ENCODE peak calls at places on chromosomes 4 and X, in six cellular contexts. Q is lung, B is H1, J is lower lobe of right lung, M is heart left ventricle, K is prostate gland. G is an unnamed sample. For H3K27me3, the result is how much of the 10 kb centered on the place peaks cover.

GRCh38 chr4:140296335-140296753 is 77.1 kb upstream of the SCOC start:
- DNase-seq in Q (peak), B (no peak), J (no peak), M (peak), K (no peak), G (peak)

GRCh38 chr4:121706595-121707021 is 9.8 kb upstream of the ANXA5 start:
- DNase-seq in Q (no peak), B (no peak), J (no peak), M (no peak), K (no peak), G (peak)

GRCh38 chr4:119082661-119083060 is 53.0 kb upstream of the MYOZ2 start:
- DNase-seq in Q (no peak), B (no peak), J (no peak), M (no peak), K (no peak), G (no peak)

GRCh38 chr4:26020083-26020668 is 106.2 kb downstream of the SMIM20 start:
- DNase-seq in Q (no peak), B (no peak), J (no peak), M (no peak), K (no peak), G (peak)

GRCh38 chrX:118181030-118181429 is 64.4 kb upstream of the KLHL13 start:
- DNase-seq in Q (no peak), B (no peak), J (no peak), M (no peak), K (no peak), G (no peak)

GRCh38 chr4:119268466-119268865 is 53.5 kb downstream of the FABP2 start:
- DNase-seq in Q (no peak), B (no peak), J (no peak), M (no peak), K (no peak), G (no peak)

GRCh38 chr4:185534850-185535761 is at the start of gene PDLIM3:
- DNase-seq in Q (peak), B (no peak), J (peak), M (peak), K (peak), G (peak)

GRCh38 chrX:11419102-11419501 is 125.9 kb downstream of the AMELX start:
- DNase-seq in Q (no peak), B (no peak), J (no peak), M (no peak), K (no peak), G (no peak)

GRCh38 chr4:184960505-184960971 is 57.8 kb upstream of the HELT start:
- DNase-seq in Q (no peak), B (no peak), J (no peak), M (no peak), K (peak), G (no peak)

DNA sequence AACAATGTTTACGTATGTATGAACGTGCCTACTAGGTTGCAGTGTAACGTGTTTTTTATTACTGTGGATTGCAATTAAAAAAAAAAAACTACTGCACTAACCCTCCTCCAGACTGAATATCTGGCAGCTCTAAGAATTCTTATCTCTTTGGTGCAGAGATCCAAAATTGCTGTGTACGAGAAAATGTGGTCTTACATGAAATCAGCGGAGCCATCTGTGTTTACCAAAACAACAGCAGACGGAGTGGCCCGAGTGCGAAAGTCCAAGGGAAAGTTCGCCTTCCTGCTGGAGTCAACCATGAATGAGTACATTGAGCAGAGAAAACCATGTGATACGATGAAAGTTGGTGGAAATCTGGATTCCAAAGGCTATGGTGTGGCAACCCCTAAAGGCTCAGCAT is 268.1 kb downstream of the THOC2 start:
- DNase-seq in Q (no peak), B (no peak), J (no peak), M (no peak), K (no peak), G (no peak)
- H3K27me3 ChIP-seq in Q (under half), B (under half), J (under half), M (under half), K (under half), G (under half)

GRCh38 chr4:7524064-7524682 is 89.4 kb upstream of the PSAPL1 start:
- DNase-seq in Q (no peak), B (no peak), J (no peak), M (no peak), K (no peak), G (no peak)
- H3K4me3 ChIP-seq in Q (no peak), B (no peak), J (no peak), M (no peak), K (no peak), G (no peak)

DNA sequence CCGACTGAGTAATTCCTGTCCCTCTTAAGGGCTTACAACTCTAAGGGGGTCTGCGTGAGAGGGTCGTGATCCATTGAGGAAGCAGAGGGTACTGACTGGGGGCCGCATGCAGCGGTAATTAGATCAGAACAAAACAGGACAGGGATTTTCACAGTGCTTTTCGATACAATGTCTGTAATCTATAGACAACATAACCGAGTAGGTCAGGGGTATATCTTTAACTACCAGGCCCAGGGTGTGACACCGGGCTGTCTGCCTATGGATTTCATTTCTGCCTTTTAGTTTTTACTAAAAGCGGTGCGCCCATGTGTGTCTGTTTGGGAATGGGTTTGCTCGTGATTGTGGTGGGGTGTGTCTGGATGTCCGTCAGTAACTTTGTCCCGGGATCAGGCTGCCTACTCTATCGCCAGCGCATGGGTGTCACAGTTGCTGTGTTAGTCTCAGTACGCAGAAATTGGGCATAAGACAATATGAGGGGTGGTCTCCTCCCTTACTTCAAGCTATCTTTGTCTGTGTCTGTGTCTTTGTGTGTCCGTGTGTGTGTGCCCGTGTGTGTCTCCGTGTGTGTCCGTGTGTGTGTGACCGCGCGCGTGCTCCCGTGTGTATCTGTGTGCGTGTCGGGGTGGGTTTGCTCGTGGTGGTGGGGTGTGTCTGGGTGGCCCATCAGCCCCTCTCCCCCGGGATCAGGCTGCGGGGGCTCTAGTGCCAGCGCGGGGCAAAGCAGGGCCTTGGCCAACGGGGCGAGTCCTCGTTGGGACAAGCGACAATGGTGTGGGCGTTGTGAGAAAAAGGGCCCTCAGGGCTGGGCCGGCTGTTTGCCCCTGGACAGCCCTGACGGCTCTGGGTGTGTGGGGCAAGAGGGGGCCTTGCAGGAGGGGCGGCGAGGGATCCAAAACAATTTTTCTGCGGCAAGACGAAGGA is 10.4 kb downstream of the FRG2 start:
- DNase-seq in Q (no peak), B (no peak), J (no peak), M (no peak), K (no peak), G (no peak)
- H3K27me3 ChIP-seq in Q (under half), B (half or more), J (half or more), M (under half), K (under half), G (under half)

GRCh38 chrX:64977051-64977450 is 801 bp upstream of the ZC4H2 start:
- DNase-seq in Q (no peak), B (no peak), J (no peak), M (no peak), K (no peak), G (no peak)
- H3K4me3 ChIP-seq in Q (no peak), B (peak), J (peak), M (peak), K (no peak), G (no peak)

GRCh38 chrX:52979568-52979967 is 21.2 kb upstream of the FAM156A start:
- DNase-seq in Q (no peak), B (no peak), J (no peak), M (no peak), K (no peak), G (no peak)

GRCh38 chrX:52983526-52983925 is 25.2 kb upstream of the FAM156A start:
- DNase-seq in Q (no peak), B (no peak), J (no peak), M (no peak), K (no peak), G (no peak)

GRCh38 chrX:52979993-52980392 is 21.7 kb upstream of the FAM156A start:
- DNase-seq in Q (no peak), B (no peak), J (no peak), M (no peak), K (no peak), G (no peak)
- H3K27me3 ChIP-seq in Q (under half), B (under half), J (under half), M (under half), K (under half), G (under half)

GRCh38 chrX:36957425-36958328 is 50.5 kb upstream of the FAM47C start:
- DNase-seq in Q (peak), B (no peak), J (peak), M (no peak), K (peak), G (no peak)
- H3K4me3 ChIP-seq in Q (peak), B (peak), J (peak), M (peak), K (peak), G (no peak)